ENCODE peak calls at places on chromosomes 13 and 19, in ten cellular contexts. L is HCT116; H is fibroblast of lung; B is lung; E is neural progenitor cell; P is PC-3; I is CD4-positive, CD25-positive, alpha-beta regulatory T cell; N is uterus; F is aorta; D is mesendoderm. Y is an unnamed sample.

GRCh38 chr13:50910483-50910805 is 853 bp downstream of the RNASEH2B start:
- DNase-seq in P (peak; percentile 25), L (peak; percentile 27), I (no peak), D (peak; percentile 71), H (peak; percentile 62), N (peak; percentile 49), E (peak; percentile 42), F (peak; percentile 60), B (no peak), Y (peak; percentile 54)

GRCh38 chr19:15471639-15472101 is 7.3 kb upstream of the RASAL3 start:
- DNase-seq in I (no peak), N (no peak), B (no peak), L (no peak), E (no peak), P (no peak), D (no peak), H (no peak), F (peak; percentile 24), Y (no peak)

GRCh38 chr19:7733376-7733775 is 1.5 kb upstream of the CLEC4G start:
- DNase-seq in N (no peak), H (no peak), I (no peak), F (no peak), P (no peak), B (no peak), D (no peak), E (no peak), L (no peak), Y (no peak)

GRCh38 chr13:83950284-83950683 is 68.0 kb upstream of the SLITRK1 start:
- DNase-seq in N (no peak), E (no peak), F (no peak), D (no peak), I (no peak), H (no peak), P (no peak), B (no peak), L (no peak), Y (no peak)

GRCh38 chr19:40184273-40184672 is 7.0 kb upstream of the MAP3K10 start:
- DNase-seq in I (no peak), P (no peak), D (no peak), F (no peak), N (no peak), L (no peak), H (no peak), B (no peak), E (no peak), Y (no peak)

GRCh38 chr13:48801255-48801654 is 147.5 kb downstream of the CYSLTR2 start:
- DNase-seq in B (no peak), F (no peak), I (no peak), L (no peak), D (no peak), P (no peak), N (no peak), E (no peak), H (peak; percentile 42), Y (no peak)

GRCh38 chr13:84574851-84575250 is 692.6 kb upstream of the SLITRK1 start:
- DNase-seq in N (no peak), D (no peak), H (peak; percentile 29), B (no peak), E (no peak), I (no peak), F (no peak), L (no peak), P (peak; percentile 36), Y (no peak)

GRCh38 chr19:29121684-29122083 is 91.3 kb downstream of the UQCRFS1 start:
- DNase-seq in L (no peak), H (no peak), F (no peak), N (no peak), P (no peak), D (peak; percentile 49), I (no peak), E (peak; percentile 39), B (no peak), Y (no peak)

GRCh38 chr13:29384466-29384865 is 211.0 kb downstream of the SLC7A1 start:
- DNase-seq in I (no peak), P (no peak), B (no peak), E (no peak), L (no peak), H (no peak), D (peak; percentile 62), F (no peak), N (no peak), Y (no peak)

GRCh38 chr13:99606322-99607089 is 105.2 kb downstream of the TM9SF2 start:
- DNase-seq in E (peak; percentile 94), F (peak; percentile 92), L (peak; percentile 43), B (peak; percentile 91), D (peak; percentile 90), P (peak; percentile 69), I (peak; percentile 91), N (peak; percentile 89), H (peak; percentile 77), Y (peak; percentile 98)

GRCh38 chr13:44240611-44241010 is 133.0 kb upstream of the SERP2 start:
- DNase-seq in F (no peak), P (no peak), I (no peak), E (no peak), N (no peak), H (no peak), L (no peak), B (no peak), D (no peak), Y (no peak)

GRCh38 chr19:29576761-29577661 is 29.1 kb upstream of the POP4 start:
- DNase-seq in F (no peak), E (no peak), H (peak; percentile 32), P (no peak), B (no peak), D (no peak), I (no peak), L (no peak), N (no peak), Y (no peak)

GRCh38 chr13:34863360-34864135 is 78.5 kb upstream of the NBEA start:
- DNase-seq in E (no peak), B (no peak), P (peak; percentile 88), N (no peak), L (peak; percentile 68), H (peak; percentile 95), I (no peak), D (peak; percentile 76), F (no peak), Y (no peak)

GRCh38 chr13:98220188-98220765 is 43.2 kb upstream of the RNF113B start:
- DNase-seq in I (no peak), L (no peak), N (no peak), H (peak; percentile 47), F (no peak), B (no peak), P (no peak), D (no peak), E (no peak), Y (no peak)

GRCh38 chr19:6062274-6062673 is 48.0 kb downstream of the RFX2 start:
- DNase-seq in I (peak; percentile 67), E (no peak), P (no peak), B (peak; percentile 65), L (no peak), N (peak; percentile 41), F (peak; percentile 86), H (peak; percentile 58), D (no peak), Y (peak; percentile 57)

GRCh38 chr13:94251801-94252200 is 227.7 kb downstream of the DCT start:
- DNase-seq in D (no peak), N (peak; percentile 14), I (no peak), L (no peak), B (no peak), P (no peak), F (no peak), E (no peak), H (peak; percentile 77), Y (no peak)

GRCh38 chr13:28819748-28820098 is 416 bp upstream of the MTUS2 start:
- DNase-seq in I (peak; percentile 41), D (peak; percentile 77), P (peak; percentile 23), H (peak; percentile 30), N (no peak), B (no peak), L (no peak), E (peak; percentile 94), F (peak; percentile 74), Y (peak; percentile 85)

GRCh38 chr19:53906211-53907192 is 2.6 kb upstream of the CACNG7 start:
- DNase-seq in B (peak; percentile 51), D (no peak), P (peak; percentile 39), F (no peak), H (no peak), L (no peak), I (peak; percentile 54), E (peak; percentile 71), N (peak; percentile 26), Y (peak; percentile 67)

GRCh38 chr13:45349438-45349837 is 8.5 kb upstream of the TPT1 start:
- DNase-seq in H (no peak), P (no peak), L (no peak), B (no peak), N (no peak), D (no peak), I (no peak), F (no peak), E (no peak), Y (no peak)

GRCh38 chr19:16612631-16613030 is 15.4 kb downstream of the MED26 start:
- DNase-seq in P (no peak), D (no peak), I (no peak), F (no peak), N (no peak), L (no peak), B (no peak), H (no peak), E (no peak), Y (no peak)
- H3K4me1 ChIP-seq in P (peaks cover 19% of the 10 kb centered on the region), D (peaks cover 2% of the 10 kb centered on the region), I (peaks cover 25% of the 10 kb centered on the region), F (no peaks in the 10 kb centered on the region), N (peaks cover 16% of the 10 kb centered on the region), L (no peaks in the 10 kb centered on the region), B (peaks cover 19% of the 10 kb centered on the region), H (peaks cover 6% of the 10 kb centered on the region), E (no peaks in the 10 kb centered on the region), Y (peaks cover 26% of the 10 kb centered on the region)

DNA sequence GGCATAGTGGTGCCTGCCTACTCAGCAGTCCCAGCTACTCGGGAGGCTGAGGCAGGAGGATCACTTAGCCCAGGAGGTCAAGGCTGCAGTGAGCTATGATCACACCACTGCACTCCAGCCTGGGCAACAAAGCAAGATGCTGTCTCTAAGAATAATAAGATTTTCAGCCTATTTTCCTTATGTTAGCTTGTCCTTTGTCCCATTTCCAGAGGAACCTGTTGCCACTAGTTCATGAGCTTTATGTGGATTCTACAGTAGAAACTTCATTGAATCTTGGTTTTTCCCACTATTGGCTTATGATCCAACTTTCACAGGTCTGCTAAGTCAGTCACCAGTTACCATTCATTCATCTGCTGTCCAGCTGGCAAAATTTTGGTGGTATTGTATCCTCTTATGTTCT is 18.2 kb downstream of the FFAR2 start:
- DNase-seq in H (no peak), L (no peak), I (no peak), D (no peak), F (no peak), N (no peak), B (no peak), E (no peak), P (no peak), Y (no peak)
- H3K4me3 ChIP-seq in H (no peak overlapping the region), L (no peak overlapping the region), I (no peak overlapping the region), D (no peak overlapping the region), F (no peak overlapping the region), N (no peak overlapping the region), B (no peak overlapping the region), E (no peak overlapping the region), P (no peak overlapping the region), Y (no peak overlapping the region)

GRCh38 chr19:45049073-45049736 is 10.4 kb downstream of the CLASRP start:
- DNase-seq in H (no peak), D (no peak), P (no peak), N (no peak), F (no peak), I (no peak), L (no peak), E (no peak), B (no peak), Y (peak; percentile 49)
- H3K4me1 ChIP-seq in H (no peaks in the 10 kb centered on the region), D (no peaks in the 10 kb centered on the region), P (no peaks in the 10 kb centered on the region), N (no peaks in the 10 kb centered on the region), F (no peaks in the 10 kb centered on the region), I (no peaks in the 10 kb centered on the region), L (peaks cover 7% of the 10 kb centered on the region), E (no peaks in the 10 kb centered on the region), B (no peaks in the 10 kb centered on the region), Y (no peaks in the 10 kb centered on the region)

GRCh38 chr19:48755787-48756674 is 707 bp downstream of the FGF21 start:
- DNase-seq in P (no peak), H (no peak), L (no peak), I (no peak), B (no peak), F (no peak), D (no peak), N (no peak), E (no peak), Y (peak; percentile 43)
- H3K4me3 ChIP-seq in P (no peak overlapping the region), H (no peak overlapping the region), L (no peak overlapping the region), I (no peak overlapping the region), B (no peak overlapping the region), F (no peak overlapping the region), D (no peak overlapping the region), N (no peak overlapping the region), E (no peak overlapping the region), Y (no peak overlapping the region)

Y was measured in right lobe of liver.